ENCODE peak calls at places on chromosomes 7 and 10, in five cellular contexts. A, W, T, H and J are unnamed samples.

GRCh38 chr7:38070718-38071117 is 107.3 kb upstream of the STARD3NL start:
- DNase-seq in A (peak; percentile 21), W (no peak), T (peak; percentile 0), H (no peak), J (no peak)

GRCh38 chr7:93011351-93012294 is 106.2 kb downstream of the SAMD9 start:
- DNase-seq in A (no peak), W (no peak), T (peak; percentile 99), H (peak; percentile 86), J (no peak)

GRCh38 chr10:77428776-77429395 is 208.7 kb downstream of the KCNMA1 start:
- DNase-seq in A (peak; percentile 21), W (no peak), T (peak; percentile 82), H (peak; percentile 53), J (peak; percentile 21)

GRCh38 chr10:87700031-87700796 is 40.5 kb downstream of the PAPSS2 start:
- DNase-seq in A (no peak), W (no peak), T (peak; percentile 74), H (peak; percentile 52), J (no peak)

GRCh38 chr10:57654856-57655255 is 612.8 kb downstream of the IPMK start:
- DNase-seq in A (no peak), W (no peak), T (no peak), H (no peak), J (no peak)

GRCh38 chr10:133445268-133445732 is 8.4 kb upstream of the SCART1 start:
- DNase-seq in A (no peak), W (no peak), T (no peak), H (no peak), J (no peak)

GRCh38 chr10:125479059-125479458 is 203.9 kb downstream of the TEX36 start:
- DNase-seq in A (no peak), W (no peak), T (peak; percentile 4), H (peak; percentile 96), J (no peak)

GRCh38 chr7:134454277-134454676 is 4.6 kb downstream of the AKR1B1 start:
- DNase-seq in A (no peak), W (no peak), T (peak; percentile 64), H (no peak), J (no peak)

GRCh38 chr10:110429301-110429700 is 68.4 kb upstream of the DUSP5 start:
- DNase-seq in A (no peak), W (no peak), T (peak; percentile 40), H (no peak), J (no peak)

GRCh38 chr10:64484931-64485330 is 963.7 kb downstream of the REEP3 start:
- DNase-seq in A (no peak), W (no peak), T (no peak), H (no peak), J (no peak)

GRCh38 chr10:73788864-73789658 is 3.7 kb downstream of the ZSWIM8 start:
- DNase-seq in A (no peak), W (no peak), T (no peak), H (no peak), J (no peak)

GRCh38 chr10:100642295-100642994 is 102.9 kb upstream of the PAX2 start:
- DNase-seq in A (no peak), W (no peak), T (no peak), H (no peak), J (no peak)

GRCh38 chr7:95549818-95550529 is 46.3 kb downstream of the PDK4 start:
- DNase-seq in A (peak; percentile 97), W (no peak), T (peak; percentile 74), H (peak; percentile 86), J (no peak)

GRCh38 chr7:914521-915194 is 38.3 kb downstream of the GET4 start:
- DNase-seq in A (no peak), W (no peak), T (no peak), H (no peak), J (no peak)

GRCh38 chr7:894927-895450 is 18.6 kb downstream of the GET4 start:
- DNase-seq in A (no peak), W (no peak), T (no peak), H (no peak), J (no peak)

GRCh38 chr7:138981332-138982203 is at the start of gene KIAA1549:
- DNase-seq in A (peak; percentile 53), W (peak; percentile 44), T (peak; percentile 64), H (peak; percentile 60), J (peak; percentile 68)

GRCh38 chr10:71818674-71819260 is 32.3 kb downstream of the PSAP start:
- DNase-seq in A (no peak), W (no peak), T (no peak), H (no peak), J (no peak)

GRCh38 chr7:101419831-101420230 is 57.2 kb downstream of the COL26A1 start:
- DNase-seq in A (no peak), W (no peak), T (no peak), H (no peak), J (no peak)

GRCh38 chr7:155685791-155686160 is 41.3 kb downstream of the RBM33 start:
- DNase-seq in A (no peak), W (no peak), T (no peak), H (no peak), J (no peak)

GRCh38 chr7:146115665-146116451 is 743 bp upstream of the CNTNAP2 start:
- DNase-seq in A (peak; percentile 82), W (no peak), T (no peak), H (peak; percentile 3), J (peak; percentile 88)

GRCh38 chr7:148687555-148687954 is 11.1 kb upstream of the CUL1 start:
- DNase-seq in A (no peak), W (no peak), T (peak; percentile 42), H (no peak), J (no peak)

GRCh38 chr10:19706904-19707303 is 109.3 kb upstream of the PLXDC2 start:
- DNase-seq in A (no peak), W (no peak), T (no peak), H (no peak), J (no peak)

GRCh38 chr10:6061056-6061455 is 1.1 kb downstream of the IL2RA start:
- DNase-seq in A (no peak), W (no peak), T (no peak), H (no peak), J (no peak)

GRCh38 chr10:31723074-31723750 is 205.4 kb downstream of the ARHGAP12 start:
- DNase-seq in A (no peak), W (no peak), T (peak; percentile 52), H (no peak), J (no peak)

GRCh38 chr7:36878288-36878687 is 154.0 kb upstream of the AOAH start:
- DNase-seq in A (no peak), W (no peak), T (no peak), H (no peak), J (no peak)

GRCh38 chr10:103870503-103870902 is 15.1 kb upstream of the SH3PXD2A start:
- DNase-seq in A (no peak), W (no peak), T (peak; percentile 40), H (peak; percentile 95), J (no peak)

GRCh38 chr7:92875719-92876118 is 39.3 kb upstream of the CDK6 start:
- DNase-seq in A (no peak), W (no peak), T (peak; percentile 21), H (peak; percentile 94), J (no peak)

GRCh38 chr7:139114585-139114984 is 5.1 kb upstream of the ZC3HAV1 start:
- DNase-seq in A (no peak), W (no peak), T (no peak), H (no peak), J (no peak)

GRCh38 chr10:73601486-73601921 is 10.4 kb upstream of the USP54 start:
- DNase-seq in A (no peak), W (no peak), T (peak; percentile 24), H (peak; percentile 88), J (no peak)

GRCh38 chr7:95886501-95887090 is 114.2 kb downstream of the DYNC1I1 start:
- DNase-seq in A (no peak), W (no peak), T (peak; percentile 19), H (peak; percentile 14), J (no peak)

GRCh38 chr7:88310950-88311674 is 4.4 kb upstream of the STEAP4 start:
- DNase-seq in A (peak; percentile 58), W (no peak), T (no peak), H (no peak), J (no peak)

GRCh38 chr7:131943211-131943610 is 386.8 kb upstream of the PODXL start:
- DNase-seq in A (no peak), W (no peak), T (no peak), H (no peak), J (no peak)

GRCh38 chr7:131945948-131946525 is 389.6 kb upstream of the PODXL start:
- DNase-seq in A (no peak), W (no peak), T (no peak), H (no peak), J (no peak)

GRCh38 chr7:131943616-131944015 is 387.2 kb upstream of the PODXL start:
- DNase-seq in A (no peak), W (no peak), T (no peak), H (no peak), J (no peak)

GRCh38 chr7:131944556-131945069 is 388.2 kb upstream of the PODXL start:
- DNase-seq in A (no peak), W (no peak), T (no peak), H (no peak), J (no peak)

GRCh38 chr7:131945313-131945831 is 388.9 kb upstream of the PODXL start:
- DNase-seq in A (peak; percentile 79), W (no peak), T (peak; percentile 11), H (peak; percentile 12), J (peak; percentile 72)
- TF ChIP-seq CTCF in A (peak; percentile 65), W (no peak), T (peak; percentile 77), H (peak; percentile 86), J (peak; percentile 95)

GRCh38 chr10:69885379-69886156 is 83.9 kb downstream of the COL13A1 start:
- DNase-seq in A (no peak), W (no peak), T (peak; percentile 15), H (no peak), J (no peak)
- TF ChIP-seq CTCF in A (no peak), W (no peak), T (peak; percentile 32), H (peak; percentile 42), J (peak; percentile 58)

DNA sequence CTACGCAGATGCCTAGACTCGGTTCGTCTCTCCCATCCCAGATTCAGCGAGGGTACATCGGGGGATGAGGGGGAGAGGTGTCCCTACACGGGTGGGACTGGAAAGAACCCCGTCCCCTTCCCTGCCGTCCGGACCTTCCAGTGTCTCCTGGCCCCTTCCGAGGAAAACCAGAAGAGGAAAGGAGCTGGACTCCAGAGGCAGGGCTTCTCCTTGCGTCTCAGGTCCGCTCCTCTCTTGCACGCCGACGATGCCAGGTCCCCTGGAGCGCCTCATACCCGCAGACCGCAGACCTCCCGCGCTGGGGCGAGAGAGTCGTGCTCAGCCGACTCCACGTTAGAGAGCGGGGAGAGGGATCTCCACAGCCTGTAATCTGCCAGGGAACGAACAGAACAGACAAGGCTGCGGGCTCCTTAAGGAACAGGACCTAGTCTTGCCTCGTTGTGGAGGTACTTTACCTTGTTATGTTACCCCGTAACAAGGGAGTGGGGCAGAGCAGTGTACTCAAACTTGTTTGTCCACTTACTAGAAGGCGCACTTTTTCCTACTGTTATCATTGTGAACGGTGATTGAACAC is 397 bp upstream of the IMPDH1 start:
- DNase-seq in A (peak; percentile 55), W (peak; percentile 62), T (peak; percentile 81), H (peak; percentile 82), J (peak; percentile 39)
- TF ChIP-seq CTCF in A (no peak), W (no peak), T (no peak), H (no peak), J (no peak)

DNA sequence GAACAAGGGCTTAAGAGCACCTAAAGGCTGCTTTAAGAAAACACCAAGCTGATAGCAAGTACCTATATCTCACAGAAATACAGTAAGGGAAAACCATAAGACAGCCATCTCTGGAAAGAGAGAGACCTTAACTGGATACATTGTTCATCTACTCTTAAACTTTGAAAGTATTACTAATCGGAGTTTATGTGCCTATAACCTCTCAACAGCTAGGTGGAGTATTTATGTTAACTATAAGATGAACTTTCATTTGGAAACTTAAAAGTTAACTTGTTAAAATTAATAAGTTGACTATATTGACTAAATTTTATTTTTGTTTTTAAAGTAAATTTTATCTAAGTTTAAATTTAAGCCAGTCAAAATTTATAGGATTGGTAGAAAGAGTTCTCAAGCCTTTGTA is 90.6 kb downstream of the USP6NL start:
- DNase-seq in A (no peak), W (no peak), T (no peak), H (no peak), J (no peak)
- TF ChIP-seq CTCF in A (no peak), W (no peak), T (no peak), H (no peak), J (no peak)